ENCODE peak calls at places on chromosomes 13 and 19, in four cellular contexts. J is spleen, X is ovary, B is uterus. V is an unnamed sample.

GRCh38 chr13:66887088-66887487 is 343.0 kb downstream of the PCDH9 start:
- DNase-seq in J (no peak), X (no peak), B (no peak), V (no peak)

GRCh38 chr19:30162718-30163117 is 209.5 kb upstream of the ZNF536 start:
- DNase-seq in J (no peak), X (no peak), B (no peak), V (no peak)

GRCh38 chr19:16367269-16367683 is 42.6 kb downstream of the KLF2 start:
- DNase-seq in J (peak; percentile 88), X (no peak), B (no peak), V (no peak)

GRCh38 chr19:18202759-18203407 is 959 bp downstream of the RAB3A start:
- DNase-seq in J (peak; percentile 89), X (peak; percentile 81), B (peak; percentile 48), V (no peak)

GRCh38 chr19:45455707-45456499 is 11.9 kb upstream of the FOSB start:
- DNase-seq in J (peak; percentile 81), X (peak; percentile 94), B (peak; percentile 94), V (no peak)

GRCh38 chr13:113643593-113643992 is 14.4 kb downstream of the ATP4B start:
- DNase-seq in J (no peak), X (no peak), B (no peak), V (no peak)

GRCh38 chr13:104414181-104414580 is 1348.0 kb upstream of the SLC10A2 start:
- DNase-seq in J (no peak), X (no peak), B (no peak), V (no peak)

GRCh38 chr19:15368051-15368632 is 11.4 kb downstream of the AKAP8 start:
- DNase-seq in J (peak; percentile 65), X (no peak), B (no peak), V (no peak)

GRCh38 chr13:30429721-30430694 is 7.7 kb downstream of the UBE2L5 start:
- DNase-seq in J (no peak), X (no peak), B (no peak), V (no peak)

GRCh38 chr19:18865973-18866799 is 29.8 kb downstream of the CERS1 start:
- DNase-seq in J (peak; percentile 91), X (peak; percentile 79), B (peak; percentile 67), V (peak; percentile 97)

GRCh38 chr13:67296511-67296910 is 66.4 kb upstream of the PCDH9 start:
- DNase-seq in J (no peak), X (no peak), B (no peak), V (no peak)

GRCh38 chr13:38872693-38873092 is 117.9 kb downstream of the STOML3 start:
- DNase-seq in J (no peak), X (peak; percentile 19), B (peak; percentile 14), V (peak; percentile 2)

GRCh38 chr19:54448774-54449700 is at the start of gene LENG8:
- DNase-seq in J (peak; percentile 98), X (peak; percentile 98), B (peak; percentile 97), V (peak; percentile 95)
- TF ChIP-seq POLR2A in J (peak; percentile 85), X (peak; percentile 99), B (peak; percentile 82), V (peak; percentile 91)

GRCh38 chr13:86581711-86582110 is 782.5 kb upstream of the SLITRK6 start:
- DNase-seq in J (no peak), X (no peak), B (no peak), V (no peak)

GRCh38 chr13:86584301-86584700 is 785.1 kb upstream of the SLITRK6 start:
- DNase-seq in J (no peak), X (no peak), B (no peak), V (no peak)

DNA sequence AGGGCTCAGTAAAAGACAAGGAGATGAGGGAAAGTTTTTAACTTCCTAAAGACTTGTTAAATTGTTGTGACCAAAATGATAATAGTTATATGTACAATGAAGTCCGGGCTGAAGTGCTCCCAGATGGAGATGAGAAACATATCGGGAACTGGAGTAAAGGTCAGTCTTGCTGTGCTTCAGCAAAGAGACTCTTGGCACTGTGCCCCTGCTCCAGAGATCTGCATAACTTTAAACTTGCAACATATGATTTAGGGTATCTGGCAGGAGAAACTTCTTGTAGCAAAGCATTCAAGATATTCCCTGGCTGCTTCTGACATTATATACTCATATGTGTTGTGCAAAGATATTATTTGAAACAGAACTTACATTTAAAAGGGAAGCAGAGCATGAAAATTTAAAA is 786.6 kb upstream of the SLITRK6 start:
- DNase-seq in J (no peak), X (no peak), B (no peak), V (no peak)
- TF ChIP-seq POLR2A in J (no peak), X (no peak), B (no peak), V (no peak)

DNA sequence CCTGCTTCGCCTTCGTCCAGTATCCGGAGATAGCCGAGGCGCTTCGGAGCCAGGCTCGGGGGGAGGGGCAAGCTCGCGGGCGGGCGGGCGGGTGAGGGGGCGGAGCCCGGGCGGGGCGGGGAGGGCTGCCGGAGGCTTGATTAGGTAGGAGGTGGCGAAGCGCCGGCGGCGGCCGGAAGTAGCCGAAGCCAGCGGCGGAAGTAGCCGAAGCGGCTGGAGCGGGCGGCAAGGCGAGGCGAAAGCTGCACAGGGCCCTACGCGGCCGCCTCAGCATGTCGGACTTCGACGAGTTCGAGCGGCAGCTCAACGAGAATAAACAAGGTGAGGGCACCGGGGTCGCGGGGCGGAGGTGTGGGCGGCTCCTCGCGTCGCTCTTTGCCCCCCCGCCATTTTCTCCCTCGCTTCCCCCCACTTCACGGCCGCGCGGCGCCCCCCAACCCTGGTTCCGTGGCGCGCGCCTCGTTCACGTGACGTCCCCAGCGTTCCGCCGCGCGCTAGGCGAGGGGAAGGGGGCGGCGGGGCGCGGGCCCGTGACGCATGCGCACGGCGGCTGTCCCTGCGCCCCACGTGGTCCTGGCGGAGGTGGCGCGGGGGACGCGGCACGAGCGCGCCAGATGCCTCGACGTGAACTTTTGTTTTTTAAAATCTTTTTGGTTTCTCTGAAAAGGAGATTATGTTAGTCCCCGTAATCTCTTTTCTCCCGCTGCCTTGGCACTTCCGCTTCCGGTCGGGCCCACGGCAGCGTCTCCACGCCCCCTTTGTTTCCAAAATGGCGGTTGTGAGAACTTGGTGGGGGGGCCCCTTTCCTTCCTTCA is at the start of gene U2AF2:
- DNase-seq in J (peak; percentile 99), X (peak; percentile 99), B (peak; percentile 97), V (peak; percentile 81)
- TF ChIP-seq POLR2A in J (no peak), X (peak; percentile 75), B (peak; percentile 31), V (peak; percentile 87)

DNA sequence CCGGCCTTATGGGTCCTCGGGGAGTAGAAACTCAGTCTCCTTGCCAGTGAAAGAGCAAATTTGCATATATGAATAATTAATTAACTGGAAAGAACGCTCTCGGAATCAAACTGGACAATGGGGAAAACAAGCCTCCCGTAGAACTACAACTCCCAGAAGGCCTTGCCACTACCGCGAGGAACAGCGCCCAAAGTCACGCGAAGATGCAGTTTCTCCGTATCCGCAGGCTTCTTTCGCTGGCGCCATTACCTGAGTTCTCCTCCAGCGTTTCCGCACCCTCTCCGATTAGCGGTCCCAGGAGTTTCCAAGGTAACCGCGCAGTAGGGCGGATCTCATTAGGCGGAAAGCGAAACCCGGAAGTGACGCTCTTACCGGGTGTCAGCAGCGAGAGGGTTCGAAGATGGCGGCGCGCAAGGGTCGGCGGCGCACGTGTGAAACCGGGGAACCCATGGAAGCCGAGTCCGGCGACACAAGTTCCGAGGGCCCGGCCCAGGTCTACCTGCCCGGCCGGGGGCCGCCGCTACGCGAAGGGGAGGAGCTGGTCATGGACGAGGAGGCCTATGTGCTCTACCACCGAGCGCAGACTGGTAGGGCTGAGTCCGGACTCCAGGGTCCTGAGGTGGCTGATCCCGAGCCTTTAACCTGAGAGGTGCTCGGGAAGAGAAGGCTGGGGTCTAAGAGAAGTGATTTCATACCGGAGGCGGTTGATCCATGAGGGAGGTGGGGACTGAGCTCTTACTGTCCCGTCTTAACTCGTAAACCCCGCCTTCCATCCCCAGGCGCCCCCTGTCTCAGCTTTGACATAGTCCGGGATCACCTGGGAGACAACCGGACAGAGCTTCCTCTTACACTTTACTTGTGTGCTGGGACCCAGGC is at the start of gene GRWD1:
- DNase-seq in J (peak; percentile 96), X (peak; percentile 91), B (peak; percentile 90), V (peak; percentile 95)
- TF ChIP-seq POLR2A in J (no peak), X (peak; percentile 70), B (peak; percentile 37), V (peak; percentile 87)